ENCODE peak calls at places on chromosomes 13 and 19, in five cellular contexts. I is psoas muscle, D is tibial nerve, X is cardiac muscle cell, S is pancreas. N is an unnamed sample.

GRCh38 chr19:38375748-38376147 is 1.4 kb downstream of the PSMD8 start:
- DNase-seq in I (peak), D (no peak), X (no peak), S (no peak), N (no peak)

GRCh38 chr13:49308104-49308875 is 60.6 kb downstream of the CDADC1 start:
- DNase-seq in I (peak), D (peak), X (peak), S (peak), N (peak)

GRCh38 chr19:18450934-18451836 is 13.3 kb upstream of the ISYNA1 start:
- DNase-seq in I (peak), D (peak), X (peak), S (peak), N (no peak)

GRCh38 chr13:93249259-93249917 is 22.8 kb downstream of the GPC6 start:
- DNase-seq in I (no peak), D (no peak), X (peak), S (no peak), N (no peak)

GRCh38 chr19:3451451-3451866 is 28.9 kb downstream of the SMIM24 start:
- DNase-seq in I (peak), D (no peak), X (no peak), S (no peak), N (no peak)

GRCh38 chr19:35425682-35426081 is 22.4 kb upstream of the FFAR2 start:
- DNase-seq in I (no peak), D (no peak), X (no peak), S (no peak), N (no peak)

GRCh38 chr13:25085125-25085742 is 10.7 kb upstream of the PABPC3 start:
- DNase-seq in I (no peak), D (no peak), X (peak), S (no peak), N (no peak)

GRCh38 chr19:54209748-54210494 is 9.3 kb downstream of the RPS9 start:
- DNase-seq in I (peak), D (peak), X (peak), S (peak), N (peak)

GRCh38 chr13:44816701-44817684 is 172.3 kb downstream of the NUFIP1 start:
- DNase-seq in I (no peak), D (no peak), X (peak), S (no peak), N (no peak)

GRCh38 chr19:12000152-12000981 is 35.1 kb downstream of the ZNF433 start:
- DNase-seq in I (no peak), D (no peak), X (no peak), S (no peak), N (no peak)

GRCh38 chr19:1853295-1854031 is 5.2 kb upstream of the REXO1 start:
- DNase-seq in I (peak), D (peak), X (peak), S (peak), N (no peak)

GRCh38 chr19:5037936-5038335 is 69.0 kb downstream of the KDM4B start:
- DNase-seq in I (no peak), D (no peak), X (no peak), S (no peak), N (no peak)

GRCh38 chr13:94093652-94094310 is 385.7 kb downstream of the DCT start:
- DNase-seq in I (no peak), D (no peak), X (no peak), S (no peak), N (no peak)

GRCh38 chr19:41553804-41554203 is 22.2 kb upstream of the CEACAM21 start:
- DNase-seq in I (no peak), D (no peak), X (no peak), S (no peak), N (no peak)
- H3K4me3 ChIP-seq in I (no peak), D (no peak), X (no peak), S (no peak), N (no peak)

DNA sequence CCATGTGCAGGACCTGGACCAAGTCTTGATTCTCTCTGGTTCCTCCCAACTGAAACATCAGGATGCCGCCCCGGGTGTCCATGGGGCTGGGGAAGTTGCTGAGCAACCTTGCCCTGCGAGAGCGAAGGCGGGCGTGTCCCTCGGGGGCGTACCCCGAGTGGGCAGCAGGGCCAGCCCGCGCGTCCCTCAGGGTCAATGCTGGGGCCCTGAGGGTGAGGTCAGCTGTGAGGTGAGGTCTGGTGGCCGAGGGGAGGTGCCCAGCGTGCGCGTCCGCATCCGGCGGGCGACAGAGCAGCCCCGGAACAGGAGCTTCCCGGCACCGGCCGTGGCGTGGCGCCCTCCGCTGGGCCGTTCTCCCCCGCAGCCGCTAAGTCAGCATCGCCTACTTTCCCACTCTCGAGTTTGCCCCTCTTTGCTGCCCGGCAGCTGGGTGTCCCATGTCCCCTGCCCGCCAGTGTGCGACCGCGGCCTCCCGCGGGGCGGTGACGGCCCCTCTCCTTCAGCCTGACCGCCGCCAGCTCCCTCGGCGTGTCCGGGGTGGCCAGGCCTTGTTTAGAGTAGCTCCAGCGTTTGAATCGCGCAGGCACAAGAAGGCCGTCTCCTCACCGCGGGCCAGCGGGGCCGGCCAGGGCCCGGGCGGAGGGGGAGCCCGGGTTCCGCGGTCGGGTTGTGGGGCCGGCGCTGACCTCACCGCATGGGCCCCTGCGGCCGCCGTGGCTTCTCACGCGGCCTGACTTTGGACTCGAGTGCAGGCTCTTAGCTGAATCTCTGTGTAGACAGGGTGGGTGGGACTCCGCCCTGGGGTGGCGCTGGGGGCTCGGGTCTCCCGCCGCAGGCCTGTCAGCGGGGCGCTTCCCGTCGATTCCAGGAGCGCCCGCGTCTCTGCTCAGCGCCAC is 33.0 kb downstream of the GJA3 start:
- DNase-seq in I (peak), D (no peak), X (peak), S (peak), N (peak)
- H3K4me3 ChIP-seq in I (peak), D (peak), X (peak), S (peak), N (peak)

GRCh38 chr13:101116381-101116780 is 299.9 kb downstream of the NALCN start:
- DNase-seq in I (no peak), D (no peak), X (no peak), S (no peak), N (no peak)
- H3K4me3 ChIP-seq in I (no peak), D (no peak), X (no peak), S (no peak), N (no peak)

DNA sequence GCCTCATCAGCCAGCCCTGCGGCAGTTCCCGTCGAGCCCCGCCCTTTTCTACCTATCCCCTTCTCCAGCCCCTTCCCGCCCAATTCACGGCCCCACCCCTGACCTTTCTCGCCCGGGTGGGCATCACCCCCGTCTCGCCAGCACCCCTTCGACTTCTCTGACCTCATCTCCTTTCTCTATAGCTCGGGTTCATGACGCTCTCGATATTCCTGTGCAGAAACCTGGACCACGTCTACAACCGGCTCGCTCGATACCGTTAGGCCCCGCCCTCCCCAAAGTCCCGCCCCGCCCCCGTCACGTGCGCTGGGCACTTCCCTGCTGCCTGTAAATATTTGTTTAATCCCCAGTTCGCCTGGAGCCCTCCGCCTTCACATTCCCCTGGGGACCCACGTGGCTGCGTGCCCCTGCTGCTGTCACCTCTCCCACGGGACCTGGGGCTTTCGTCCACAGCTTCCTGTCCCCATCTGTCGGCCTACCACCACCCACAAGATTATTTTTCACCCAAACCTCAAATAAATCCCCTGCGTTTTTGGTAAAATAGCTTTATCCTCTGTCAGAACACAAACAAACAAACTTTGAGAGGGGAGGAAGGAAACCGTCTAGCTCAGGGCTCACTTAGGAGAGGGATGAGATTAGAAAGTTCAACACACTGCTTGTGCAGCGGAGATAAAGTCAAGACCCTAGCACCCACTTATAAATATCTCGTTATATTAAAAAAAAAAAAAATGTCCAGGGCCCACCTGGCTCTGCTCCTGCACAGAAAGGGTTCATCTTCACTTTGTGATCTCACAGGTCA is 5.1 kb downstream of the CD37 start:
- DNase-seq in I (peak), D (peak), X (peak), S (peak), N (peak)
- H3K4me3 ChIP-seq in I (peak), D (peak), X (no peak), S (peak), N (peak)

GRCh38 chr19:9878511-9879196 is 43.5 kb downstream of the PIN1 start:
- DNase-seq in I (no peak), D (no peak), X (peak), S (no peak), N (no peak)
- H3K4me3 ChIP-seq in I (no peak), D (no peak), X (no peak), S (no peak), N (no peak)

N was measured in ascending aorta.